ENCODE peak calls at places on chromosome 9, in six cellular contexts. J, X, B, O, Q and E are unnamed samples.

GRCh38 chr9:124280176-124280691 is 22.5 kb downstream of the NEK6 start:
- DNase-seq in B (peak; percentile 93), J (peak; percentile 95), Q (peak; percentile 93), O (no peak), X (no peak), E (peak; percentile 99)

GRCh38 chr9:2599896-2600295 is 21.7 kb upstream of the VLDLR start:
- DNase-seq in Q (no peak), B (peak; percentile 36), J (peak; percentile 24), X (no peak), O (no peak), E (peak; percentile 30)

GRCh38 chr9:83981126-83981871 is 694 bp downstream of the RMI1 start:
- DNase-seq in O (peak; percentile 16), B (peak; percentile 36), J (peak; percentile 46), Q (peak; percentile 51), X (no peak), E (peak; percentile 63)

GRCh38 chr9:114850871-114851270 is 45.0 kb upstream of the TNFSF15 start:
- DNase-seq in B (peak; percentile 48), X (no peak), Q (peak; percentile 37), O (no peak), J (peak; percentile 36), E (peak; percentile 9)

GRCh38 chr9:109918359-109919163 is 138.6 kb downstream of the PALM2AKAP2 start:
- DNase-seq in J (no peak), Q (no peak), X (no peak), O (no peak), B (no peak), E (peak; percentile 41)

GRCh38 chr9:83508072-83508471 is 30.1 kb downstream of the FRMD3 start:
- DNase-seq in Q (peak; percentile 21), B (no peak), O (no peak), J (peak; percentile 23), X (no peak), E (no peak)

GRCh38 chr9:16727452-16728127 is 142.9 kb downstream of the BNC2 start:
- DNase-seq in B (peak; percentile 46), O (no peak), Q (peak; percentile 57), J (peak; percentile 49), X (no peak), E (peak; percentile 52)

GRCh38 chr9:97704327-97704677 is 7.2 kb upstream of the XPA start:
- DNase-seq in B (no peak), J (no peak), O (no peak), X (no peak), Q (no peak), E (no peak)

GRCh38 chr9:137752426-137752825 is 125.2 kb upstream of the CACNA1B start:
- DNase-seq in J (no peak), B (no peak), O (no peak), Q (no peak), X (no peak), E (no peak)

GRCh38 chr9:98899399-98900056 is 44.2 kb upstream of the COL15A1 start:
- DNase-seq in Q (peak; percentile 79), J (peak; percentile 83), O (no peak), X (no peak), B (peak; percentile 75), E (peak; percentile 87)

GRCh38 chr9:137433349-137433915 is 7.7 kb downstream of the ENTPD8 start:
- DNase-seq in B (no peak), O (peak; percentile 6), X (no peak), Q (no peak), J (no peak), E (no peak)

GRCh38 chr9:21677834-21678233 is 124.6 kb upstream of the MTAP start:
- DNase-seq in O (no peak), B (peak; percentile 95), Q (peak; percentile 85), X (no peak), J (peak; percentile 68), E (peak; percentile 58)

GRCh38 chr9:108416321-108416720 is 439.5 kb downstream of the ACTL7B start:
- DNase-seq in X (no peak), B (no peak), O (no peak), J (peak; percentile 7), Q (peak; percentile 29), E (peak; percentile 48)

GRCh38 chr9:136983611-136984314 is 970 bp downstream of the LCNL1 start:
- DNase-seq in J (no peak), B (no peak), X (no peak), Q (no peak), O (no peak), E (no peak)

GRCh38 chr9:1837453-1838084 is 177.6 kb upstream of the SMARCA2 start:
- DNase-seq in O (no peak), J (peak; percentile 17), B (no peak), X (no peak), Q (no peak), E (peak; percentile 18)

GRCh38 chr9:13033959-13034695 is 245.4 kb downstream of the MPDZ start:
- DNase-seq in Q (peak; percentile 65), X (no peak), J (peak; percentile 79), B (peak; percentile 56), O (peak; percentile 44), E (peak; percentile 81)

GRCh38 chr9:98538626-98539031 is 170.1 kb downstream of the GABBR2 start:
- DNase-seq in J (no peak), X (no peak), O (no peak), Q (peak; percentile 29), B (peak; percentile 73), E (peak; percentile 45)

GRCh38 chr9:133956520-133957076 is 35.5 kb downstream of the VAV2 start:
- DNase-seq in O (peak; percentile 39), X (no peak), B (peak; percentile 34), Q (peak; percentile 28), J (peak; percentile 46), E (peak; percentile 20)

GRCh38 chr9:107732781-107733529 is 243.4 kb upstream of the KLF4 start:
- DNase-seq in O (peak; percentile 57), J (peak; percentile 81), B (peak; percentile 88), Q (peak; percentile 67), X (no peak), E (peak; percentile 77)

GRCh38 chr9:79623799-79624721 is 52.3 kb downstream of the TLE4 start:
- DNase-seq in J (peak; percentile 18), B (no peak), Q (no peak), O (peak; percentile 17), X (peak; percentile 17), E (peak; percentile 42)

GRCh38 chr9:14405176-14405575 is 91.2 kb upstream of the NFIB start:
- DNase-seq in B (no peak), X (no peak), J (no peak), O (no peak), Q (no peak), E (no peak)

GRCh38 chr9:110427497-110428104 is 89.9 kb upstream of the TXNDC8 start:
- DNase-seq in O (peak; percentile 26), B (peak; percentile 41), J (peak; percentile 62), Q (peak; percentile 53), X (no peak), E (peak; percentile 46)

GRCh38 chr9:130846487-130847305 is 11.6 kb downstream of the ABL1 start:
- DNase-seq in J (peak; percentile 83), B (peak; percentile 83), O (peak; percentile 61), Q (peak; percentile 85), X (no peak), E (peak; percentile 85)
- H3K4me3 ChIP-seq in J (peak overlapping the region; percentile 40), B (peak overlapping the region; percentile 51), O (peak overlapping the region; percentile 20), Q (peak overlapping the region; percentile 16), X (no peak overlapping the region), E (peak overlapping the region; percentile 36)

GRCh38 chr9:95495988-95496387 is 20.8 kb downstream of the PTCH1 start:
- DNase-seq in O (no peak), Q (no peak), J (no peak), B (no peak), X (no peak), E (no peak)

GRCh38 chr9:95494022-95494415 is 22.8 kb downstream of the PTCH1 start:
- DNase-seq in X (no peak), J (no peak), O (no peak), B (no peak), Q (no peak), E (no peak)

GRCh38 chr9:95495529-95495928 is 21.2 kb downstream of the PTCH1 start:
- DNase-seq in B (no peak), X (no peak), O (no peak), Q (no peak), J (no peak), E (no peak)

GRCh38 chr9:95491543-95492330 is 25.0 kb downstream of the PTCH1 start:
- DNase-seq in X (no peak), B (no peak), J (no peak), Q (no peak), O (no peak), E (no peak)

GRCh38 chr9:95494416-95495371 is 22.1 kb downstream of the PTCH1 start:
- DNase-seq in X (peak; percentile 77), B (peak; percentile 72), Q (peak; percentile 10), J (no peak), O (no peak), E (no peak)
- H3K4me3 ChIP-seq in X (peak overlapping the region; percentile 3), B (no peak overlapping the region), Q (peak overlapping the region; percentile 23), J (no peak overlapping the region), O (no peak overlapping the region), E (no peak overlapping the region)

GRCh38 chr9:25678147-25678666 is at the start of gene TUSC1:
- DNase-seq in J (peak; percentile 81), Q (peak; percentile 85), B (peak; percentile 73), X (no peak), O (peak; percentile 88), E (peak; percentile 88)

GRCh38 chr9:25681270-25681669 is 3.0 kb upstream of the TUSC1 start:
- DNase-seq in B (peak; percentile 68), Q (peak; percentile 78), O (no peak), J (peak; percentile 81), X (no peak), E (peak; percentile 77)

GRCh38 chr9:25678846-25679360 is 659 bp upstream of the TUSC1 start:
- DNase-seq in B (no peak), J (no peak), X (no peak), O (no peak), Q (peak; percentile 4), E (no peak)

GRCh38 chr9:25677301-25678146 is 720 bp downstream of the TUSC1 start:
- DNase-seq in O (peak; percentile 90), J (peak; percentile 78), Q (peak; percentile 80), X (no peak), B (peak; percentile 65), E (peak; percentile 72)
- H3K4me3 ChIP-seq in O (peak overlapping the region; percentile 95), J (peak overlapping the region; percentile 70), Q (peak overlapping the region; percentile 63), X (no peak overlapping the region), B (peak overlapping the region; percentile 80), E (peak overlapping the region; percentile 69)

GRCh38 chr9:127554966-127555829 is 56.9 kb upstream of the STXBP1 start:
- DNase-seq in X (no peak), Q (no peak), B (no peak), O (no peak), J (no peak), E (no peak)

GRCh38 chr9:127557466-127557869 is 54.6 kb upstream of the STXBP1 start:
- DNase-seq in J (peak; percentile 59), B (no peak), Q (peak; percentile 57), O (no peak), X (no peak), E (no peak)

GRCh38 chr9:127555830-127556820 is 56.0 kb upstream of the STXBP1 start:
- DNase-seq in J (peak; percentile 95), Q (peak; percentile 95), X (peak; percentile 55), B (peak; percentile 97), O (peak; percentile 73), E (peak; percentile 95)

GRCh38 chr9:127557998-127558546 is 54.0 kb upstream of the STXBP1 start:
- DNase-seq in O (no peak), B (no peak), Q (no peak), J (no peak), X (no peak), E (no peak)

DNA sequence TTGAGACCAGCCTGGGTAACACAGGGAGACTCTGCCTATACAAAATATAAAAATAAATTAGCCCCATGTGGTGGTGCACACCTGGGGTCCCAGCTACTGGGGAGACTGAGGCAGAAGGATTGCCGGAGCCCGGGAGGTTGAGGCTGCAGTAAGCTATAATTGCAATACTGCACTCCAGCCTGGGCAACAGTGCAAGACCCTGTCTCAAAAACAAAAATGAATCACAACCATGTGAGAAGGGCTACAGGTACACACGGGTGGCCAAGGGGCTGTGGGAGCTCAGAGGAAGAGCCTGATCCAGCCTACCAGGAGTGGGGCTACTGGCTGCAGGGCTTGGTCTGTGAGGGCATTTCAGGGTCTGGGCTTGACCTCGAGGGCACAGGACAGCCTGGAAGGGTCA is 55.2 kb upstream of the STXBP1 start:
- DNase-seq in J (no peak), X (no peak), Q (no peak), B (no peak), O (no peak), E (no peak)
- H3K4me3 ChIP-seq in J (no peak overlapping the region), X (peak overlapping the region; percentile 39), Q (no peak overlapping the region), B (no peak overlapping the region), O (no peak overlapping the region), E (no peak overlapping the region)